ENCODE peak calls at places on chromosomes 12 and 14, in six cellular contexts. M is heart left ventricle; K is ACHN; H is BE2C; D is stimulated activated CD4-positive, alpha-beta T cell treated with anti-CD3 and anti-CD28 coated beads, Interleukin-12 subunit alpha, Interleukin-12 subunit beta, amount 100 ng/mL, for 48 hours; Q is activated T-cell treated with anti-CD3 and anti-CD28 coated beads for 1 hour. Z is an unnamed sample.

GRCh38 chr12:102990419-102990818 is 32.9 kb downstream of the ASCL1 start:
- DNase-seq in M (no peak), Q (no peak), D (no peak), K (no peak), H (peak), Z (no peak)

GRCh38 chr12:122799635-122800243 is 25.4 kb downstream of the CCDC62 start:
- DNase-seq in Q (no peak), H (no peak), K (no peak), M (no peak), D (no peak), Z (no peak)

GRCh38 chr12:122013792-122014590 is 7.7 kb upstream of the BCL7A start:
- DNase-seq in K (no peak), D (no peak), H (no peak), Q (no peak), M (no peak), Z (no peak)

GRCh38 chr12:101172316-101172715 is 37.7 kb downstream of the SLC5A8 start:
- DNase-seq in K (peak), D (no peak), M (no peak), Q (no peak), H (no peak), Z (no peak)

GRCh38 chr12:118307069-118307954 is 65.4 kb downstream of the TAOK3 start:
- DNase-seq in H (no peak), K (peak), M (peak), D (peak), Q (no peak), Z (no peak)

GRCh38 chr12:113226696-113227095 is 5.4 kb downstream of the TPCN1 start:
- DNase-seq in D (no peak), H (no peak), Q (no peak), M (no peak), K (no peak), Z (no peak)

GRCh38 chr12:120818416-120818815 is 85.7 kb downstream of the SPPL3 start:
- DNase-seq in D (no peak), Q (no peak), K (no peak), H (no peak), M (no peak), Z (no peak)

GRCh38 chr14:91924871-91925726 is 22.4 kb downstream of the FBLN5 start:
- DNase-seq in M (no peak), D (no peak), H (no peak), K (no peak), Q (no peak), Z (no peak)

GRCh38 chr12:61808856-61809255 is 451.3 kb upstream of the USP15 start:
- DNase-seq in K (no peak), M (no peak), Q (no peak), H (no peak), D (no peak), Z (no peak)

GRCh38 chr14:61528591-61529021 is 166.7 kb upstream of the HIF1A start:
- DNase-seq in K (peak), M (no peak), D (peak), H (no peak), Q (no peak), Z (no peak)

GRCh38 chr14:20489093-20489994 is 16.0 kb upstream of the RNASE10 start:
- DNase-seq in Q (no peak), K (no peak), D (no peak), H (no peak), M (peak), Z (no peak)

GRCh38 chr14:91848602-91849001 is 18.7 kb downstream of the TC2N start:
- DNase-seq in Q (no peak), M (no peak), H (no peak), K (no peak), D (no peak), Z (no peak)

GRCh38 chr12:57072661-57073060 is 5.9 kb downstream of the NEMP1 start:
- DNase-seq in H (no peak), Q (no peak), K (no peak), D (no peak), M (no peak), Z (no peak)

GRCh38 chr12:94078138-94078723 is 70.1 kb upstream of the PLXNC1 start:
- DNase-seq in Q (no peak), M (no peak), H (no peak), K (no peak), D (no peak), Z (no peak)

GRCh38 chr12:53956251-53956887 is 1.7 kb downstream of the HOXC12 start:
- DNase-seq in Q (no peak), K (no peak), H (no peak), M (no peak), D (no peak), Z (no peak)

GRCh38 chr14:100067971-100068959 is 3.0 kb downstream of the EVL start:
- DNase-seq in Q (peak), D (peak), H (no peak), M (no peak), K (no peak), Z (no peak)

GRCh38 chr14:50871914-50872732 is at the start of gene ABHD12B:
- DNase-seq in H (peak), Q (no peak), K (no peak), D (no peak), M (no peak), Z (no peak)

GRCh38 chr12:25052191-25053020 is 103.5 kb upstream of the BCAT1 start:
- DNase-seq in Q (peak), D (no peak), K (no peak), H (no peak), M (peak), Z (no peak)

GRCh38 chr14:64549805-64550538 is at the start of gene PPP1R36:
- DNase-seq in D (peak), H (peak), Q (peak), M (peak), K (no peak), Z (no peak)

Z was measured in sciatic nerve.